ENCODE peak calls at places on chromosomes 2 and 18, in five cellular contexts. D, R, Z, Y and L are unnamed samples.

GRCh38 chr2:46076251-46076650 is 221.0 kb upstream of the EPAS1 start:
- DNase-seq in D (no peak), R (no peak), Z (no peak), Y (no peak), L (no peak)

GRCh38 chr2:86044614-86045013 is 61.1 kb downstream of the POLR1A start:
- DNase-seq in D (no peak), R (no peak), Z (no peak), Y (no peak), L (no peak)

GRCh38 chr2:241804326-241805276 is 4.4 kb upstream of the NEU4 start:
- DNase-seq in D (peak; percentile 21), R (no peak), Z (no peak), Y (no peak), L (no peak)

GRCh38 chr2:231883468-231883881 is 42.7 kb downstream of the NPPC start:
- DNase-seq in D (no peak), R (no peak), Z (no peak), Y (no peak), L (no peak)

GRCh38 chr18:76232813-76233212 is 262.2 kb downstream of the ZNF516 start:
- DNase-seq in D (no peak), R (no peak), Z (no peak), Y (no peak), L (no peak)

GRCh38 chr2:127220807-127221527 is 868 bp upstream of the CYP27C1 start:
- DNase-seq in D (peak; percentile 32), R (no peak), Z (no peak), Y (no peak), L (no peak)

GRCh38 chr2:187403568-187404260 is 44.3 kb downstream of the CALCRL start:
- DNase-seq in D (no peak), R (no peak), Z (no peak), Y (no peak), L (no peak)

GRCh38 chr18:50096766-50097435 is 98.0 kb downstream of the MYO5B start:
- DNase-seq in D (no peak), R (no peak), Z (no peak), Y (peak; percentile 56), L (no peak)

GRCh38 chr18:4248686-4249085 is 206.4 kb downstream of the DLGAP1 start:
- DNase-seq in D (no peak), R (no peak), Z (no peak), Y (no peak), L (no peak)